ENCODE peak calls at places on chromosome 11, in six cellular contexts. J, I, Z, X, G and K are unnamed samples.

GRCh38 chr11:24234822-24235508 is 261.9 kb upstream of the LUZP2 start:
- DNase-seq in G (no peak), I (peak), J (no peak), X (no peak), Z (no peak), K (no peak)

GRCh38 chr11:70210051-70210501 is 7.0 kb downstream of the FADD start:
- DNase-seq in I (no peak), Z (no peak), X (no peak), G (no peak), J (no peak), K (no peak)

GRCh38 chr11:114270531-114271270 is 25.5 kb upstream of the NNMT start:
- DNase-seq in X (no peak), Z (no peak), I (no peak), J (no peak), G (no peak), K (no peak)

GRCh38 chr11:41836426-41836825 is 377.0 kb upstream of the LRRC4C start:
- DNase-seq in J (no peak), X (no peak), Z (no peak), I (no peak), G (no peak), K (no peak)

GRCh38 chr11:71482746-71483364 is 29.9 kb downstream of the NADSYN1 start:
- DNase-seq in I (no peak), G (no peak), X (no peak), Z (no peak), J (no peak), K (no peak)

GRCh38 chr11:118373263-118373662 is 13.9 kb downstream of the UBE4A start:
- DNase-seq in I (no peak), G (no peak), Z (no peak), J (no peak), X (no peak), K (no peak)

GRCh38 chr11:114091791-114092397 is 32.4 kb downstream of the ZBTB16 start:
- DNase-seq in G (no peak), Z (no peak), X (no peak), I (no peak), J (no peak), K (peak)

GRCh38 chr11:13101836-13102574 is 92.9 kb downstream of the RASSF10 start:
- DNase-seq in Z (no peak), I (no peak), J (no peak), X (no peak), G (no peak), K (no peak)

GRCh38 chr11:120335596-120335927 is 651 bp upstream of the ARHGEF12 start:
- DNase-seq in G (peak), J (no peak), X (no peak), Z (peak), I (peak), K (no peak)

GRCh38 chr11:118895093-118896039 is 11.7 kb downstream of the CXCR5 start:
- DNase-seq in X (no peak), G (peak), J (no peak), I (no peak), Z (no peak), K (peak)

GRCh38 chr11:96215094-96215782 is 127.8 kb downstream of the MAML2 start:
- DNase-seq in I (no peak), Z (no peak), X (peak), G (peak), J (peak), K (no peak)

GRCh38 chr11:124198852-124199389 is 15.8 kb downstream of the OR10D3 start:
- DNase-seq in X (no peak), Z (no peak), J (no peak), G (no peak), I (no peak), K (no peak)

GRCh38 chr11:70525006-70525405 is 126.7 kb downstream of the CTTN start:
- DNase-seq in Z (no peak), G (no peak), X (no peak), J (no peak), I (no peak), K (no peak)

GRCh38 chr11:46285173-46285572 is 7.7 kb downstream of the CREB3L1 start:
- DNase-seq in X (no peak), J (no peak), I (no peak), G (no peak), Z (no peak), K (no peak)

GRCh38 chr11:127274328-127274676 is 273.7 kb upstream of the KIRREL3 start:
- DNase-seq in J (no peak), X (no peak), Z (no peak), G (no peak), I (peak), K (no peak)

GRCh38 chr11:122253541-122254317 is 137.7 kb upstream of the BLID start:
- DNase-seq in G (no peak), I (no peak), X (peak), Z (no peak), J (no peak), K (no peak)

GRCh38 chr11:105862736-105863367 is 159.2 kb downstream of the MSANTD4 start:
- DNase-seq in J (peak), X (peak), I (peak), Z (no peak), G (peak), K (no peak)

GRCh38 chr11:115301029-115301428 is 203.2 kb downstream of the CADM1 start:
- DNase-seq in Z (no peak), J (no peak), G (no peak), X (no peak), I (no peak), K (no peak)

GRCh38 chr11:115264278-115264677 is 239.9 kb downstream of the CADM1 start:
- DNase-seq in X (no peak), G (no peak), I (no peak), J (no peak), Z (no peak), K (no peak)

GRCh38 chr11:74726547-74727182 is 4.6 kb downstream of the CHRDL2 start:
- DNase-seq in J (peak), X (peak), I (peak), G (peak), Z (peak), K (peak)

GRCh38 chr11:60989108-60989650 is 17.7 kb downstream of the CD6 start:
- DNase-seq in J (no peak), G (no peak), I (no peak), X (peak), Z (no peak), K (no peak)

GRCh38 chr11:88480217-88480616 is 142.7 kb upstream of the CTSC start:
- DNase-seq in G (no peak), X (no peak), J (no peak), I (peak), Z (no peak), K (no peak)

GRCh38 chr11:88489030-88489429 is 151.5 kb upstream of the CTSC start:
- DNase-seq in X (no peak), Z (no peak), I (peak), G (no peak), J (no peak), K (no peak)

GRCh38 chr11:88487646-88488045 is 150.1 kb upstream of the CTSC start:
- DNase-seq in Z (no peak), G (no peak), J (no peak), I (no peak), X (no peak), K (no peak)

GRCh38 chr11:88482871-88483301 is 145.3 kb upstream of the CTSC start:
- DNase-seq in I (peak), J (no peak), X (no peak), G (no peak), Z (no peak), K (no peak)

GRCh38 chr11:88484873-88485621 is 147.5 kb upstream of the CTSC start:
- DNase-seq in G (peak), Z (peak), J (peak), I (peak), X (peak), K (peak)
- TF ChIP-seq CTCF in G (peak), Z (peak), J (peak), I (peak), X (peak), K (peak)

DNA sequence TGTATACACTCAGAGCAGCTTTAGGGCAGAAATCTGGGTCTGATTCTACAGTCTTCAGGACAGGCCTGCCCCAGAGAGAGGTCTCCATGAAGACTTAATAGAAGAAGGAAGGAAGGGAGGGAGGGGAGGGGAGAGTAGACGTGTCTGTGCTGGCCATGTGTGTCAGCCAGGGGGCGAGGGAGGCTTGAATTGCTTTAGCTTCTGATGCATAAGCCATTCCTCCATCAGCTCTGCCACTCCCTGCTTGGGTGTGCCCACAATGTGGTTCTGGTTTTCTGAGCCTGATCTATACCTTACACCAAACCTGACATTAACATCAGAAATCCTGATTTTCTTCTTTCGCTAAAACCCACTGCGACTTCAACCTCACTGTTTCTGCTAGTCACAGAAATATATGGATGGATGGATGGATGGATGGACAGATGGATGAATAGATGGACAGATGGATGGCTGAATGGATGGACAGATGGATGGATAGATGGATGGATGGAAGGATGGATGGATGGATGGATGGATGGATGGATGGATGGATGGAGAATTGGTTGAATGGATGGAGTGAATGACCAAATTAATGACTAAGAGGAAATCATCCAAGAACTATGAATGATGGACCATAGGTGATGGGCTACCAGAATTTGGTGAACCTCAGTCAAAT is 56.5 kb upstream of the PRDM11 start:
- DNase-seq in I (peak), Z (peak), J (peak), X (peak), G (no peak), K (peak)
- TF ChIP-seq CTCF in I (no peak), Z (no peak), J (no peak), X (no peak), G (no peak), K (peak)

GRCh38 chr11:32173435-32173834 is 82.6 kb downstream of the RCN1 start:
- DNase-seq in Z (peak), X (peak), G (peak), I (peak), J (peak), K (peak)
- TF ChIP-seq CTCF in Z (peak), X (peak), G (peak), I (peak), J (peak), K (peak)

GRCh38 chr11:15333407-15333806 is 218.7 kb downstream of the INSC start:
- DNase-seq in Z (no peak), G (no peak), X (no peak), I (no peak), J (no peak), K (no peak)

GRCh38 chr11:15326535-15326934 is 211.8 kb downstream of the INSC start:
- DNase-seq in I (no peak), J (no peak), G (no peak), X (no peak), Z (no peak), K (no peak)

DNA sequence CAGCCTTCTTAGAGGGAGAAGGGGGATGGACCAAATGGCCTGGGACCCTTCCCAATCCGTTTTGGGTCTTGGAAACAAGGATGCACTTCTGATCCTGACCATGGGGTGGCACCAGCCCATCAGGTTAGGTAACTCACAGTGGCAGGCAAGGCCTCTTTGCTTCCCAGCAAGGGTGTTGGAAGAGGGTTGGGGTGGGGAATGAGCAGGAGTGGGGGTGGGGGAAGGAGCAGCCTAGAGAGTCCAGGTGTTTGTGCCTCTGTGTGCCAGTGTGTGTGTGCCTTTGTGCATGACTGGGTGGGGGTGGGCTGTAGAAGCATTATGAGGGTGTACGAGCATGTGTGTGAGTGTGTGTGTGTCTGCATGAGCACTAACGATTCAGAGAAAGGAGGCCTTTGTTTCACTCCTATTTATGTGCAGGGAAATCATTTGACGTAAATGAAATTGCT is 213.1 kb downstream of the INSC start:
- DNase-seq in I (peak), Z (peak), J (peak), X (peak), G (peak), K (peak)
- TF ChIP-seq CTCF in I (no peak), Z (peak), J (peak), X (peak), G (peak), K (peak)

GRCh38 chr11:116513894-116514293 is 258.9 kb downstream of the BUD13 start:
- DNase-seq in Z (peak), J (peak), I (no peak), X (peak), G (peak), K (peak)
- TF ChIP-seq CTCF in Z (peak), J (peak), I (no peak), X (no peak), G (peak), K (peak)

DNA sequence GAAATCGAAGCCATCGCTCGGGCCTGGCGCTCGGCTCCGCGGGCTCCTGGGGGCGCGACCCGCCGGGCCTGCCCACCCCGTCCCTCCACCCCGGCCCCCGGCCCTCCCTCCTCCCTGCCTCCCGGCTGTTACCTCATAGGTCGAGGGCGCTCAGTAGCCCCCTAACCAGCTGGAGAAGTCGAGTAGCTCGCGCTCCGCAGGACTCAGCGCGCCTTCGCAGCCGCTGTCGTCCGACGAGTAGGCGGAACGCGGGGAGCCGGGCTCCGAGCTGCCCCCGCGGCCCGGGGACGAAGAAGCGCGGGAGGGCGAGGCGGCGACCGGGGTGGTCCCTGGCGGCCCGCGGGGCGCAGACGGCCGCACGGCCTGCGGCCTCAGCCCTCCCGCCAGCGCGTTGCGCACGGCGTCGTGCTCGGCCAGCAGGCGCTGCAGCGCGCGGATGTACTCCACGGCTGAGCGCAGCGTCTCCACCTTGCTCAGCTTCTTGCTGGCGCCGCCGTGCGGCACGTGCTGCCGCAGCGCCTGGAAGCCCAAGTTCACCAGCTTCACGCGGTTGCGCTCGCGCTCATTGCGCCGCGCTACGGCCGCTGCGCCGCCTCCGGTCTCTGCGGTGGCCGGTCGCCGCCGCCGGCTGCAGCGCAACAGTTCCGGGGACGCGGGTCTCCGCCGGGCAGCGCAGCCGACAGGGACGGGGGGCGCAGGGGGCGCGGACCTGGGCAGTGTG is 627 bp downstream of the ASCL2 start:
- DNase-seq in J (peak), Z (peak), G (no peak), I (peak), X (peak), K (peak)
- TF ChIP-seq CTCF in J (peak), Z (no peak), G (no peak), I (peak), X (no peak), K (peak)

DNA sequence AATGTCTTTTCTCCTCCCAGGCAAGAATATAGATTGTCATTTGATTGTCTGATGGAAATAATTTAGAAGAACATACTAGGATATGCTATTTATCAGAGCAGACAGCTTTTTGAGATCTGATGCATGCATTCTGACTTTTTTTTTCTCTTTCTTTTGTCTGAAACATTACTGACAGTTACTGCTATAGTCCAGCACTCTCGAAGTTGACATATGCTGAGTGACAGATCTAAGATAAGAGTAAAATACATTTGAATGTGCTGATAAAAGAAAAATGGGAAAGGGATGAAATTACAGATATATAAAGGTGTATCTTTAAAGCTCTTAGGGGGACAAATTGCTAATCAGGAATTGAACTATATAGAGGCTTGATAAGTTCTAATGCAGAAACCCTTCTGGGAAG is 753.8 kb upstream of the TENM4 start:
- DNase-seq in I (no peak), X (no peak), J (no peak), G (no peak), Z (no peak), K (no peak)
- TF ChIP-seq CTCF in I (no peak), X (no peak), J (no peak), G (no peak), Z (no peak), K (no peak)

DNA sequence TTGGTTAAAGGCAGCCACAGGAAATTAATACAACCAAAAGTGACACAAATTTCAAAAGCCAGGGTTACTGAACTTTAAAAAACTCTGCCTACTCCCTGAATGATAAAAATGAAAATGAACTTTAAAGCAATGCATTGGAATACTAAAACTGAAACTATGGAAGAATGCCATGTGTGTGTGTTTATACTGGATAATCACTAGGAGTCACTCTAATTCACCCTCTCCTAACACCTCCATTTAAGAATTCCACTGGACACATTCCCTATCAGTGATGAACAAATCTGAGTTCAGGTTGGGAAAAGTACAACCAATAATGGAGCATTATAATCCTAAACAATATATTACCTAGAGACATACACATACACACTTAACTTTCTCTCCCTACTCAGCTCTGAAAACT is 27.5 kb upstream of the PLAAT3 start:
- DNase-seq in X (no peak), I (no peak), J (no peak), G (no peak), Z (no peak), K (no peak)
- TF ChIP-seq CTCF in X (no peak), I (peak), J (peak), G (no peak), Z (no peak), K (no peak)

GRCh38 chr11:68213555-68214172 is 568 bp upstream of the KMT5B start:
- DNase-seq in J (peak), Z (peak), I (peak), X (peak), G (peak), K (peak)
- TF ChIP-seq CTCF in J (no peak), Z (no peak), I (no peak), X (no peak), G (no peak), K (no peak)

GRCh38 chr11:86782781-86783180 is 17.6 kb upstream of the PRSS23 start:
- DNase-seq in Z (no peak), X (no peak), J (no peak), I (no peak), G (no peak), K (no peak)

GRCh38 chr11:86784247-86784681 is 16.1 kb upstream of the PRSS23 start:
- DNase-seq in I (no peak), J (no peak), X (no peak), Z (no peak), G (no peak), K (no peak)

GRCh38 chr11:86785576-86785975 is 14.8 kb upstream of the PRSS23 start:
- DNase-seq in Z (no peak), J (no peak), I (no peak), G (no peak), X (no peak), K (no peak)

GRCh38 chr11:86787018-86787417 is 13.3 kb upstream of the PRSS23 start:
- DNase-seq in G (no peak), I (no peak), X (no peak), J (no peak), Z (no peak), K (no peak)

GRCh38 chr11:86781546-86781945 is 18.8 kb upstream of the PRSS23 start:
- DNase-seq in G (no peak), I (no peak), X (no peak), J (no peak), Z (peak), K (peak)
- TF ChIP-seq CTCF in G (no peak), I (no peak), X (no peak), J (no peak), Z (no peak), K (peak)